ENCODE peak calls at places on chromosomes 2 and 18, in nine cellular contexts. S is A549, B is fibroblast of the aortic adventitia, Q is adrenal gland, X is Peyer's patch, O is HCT116, V is heart right ventricle, T is colonic mucosa, U is epithelial cell of esophagus. P is an unnamed sample.

GRCh38 chr2:175154670-175155082 is 13.3 kb downstream of the ATF2 start:
- DNase-seq in S (no peak), B (peak), Q (no peak), X (no peak), O (peak), V (no peak), T (no peak), U (peak), P (no peak)

GRCh38 chr18:79985172-79985571 is 3.2 kb downstream of the TXNL4A start:
- DNase-seq in S (no peak), B (no peak), Q (no peak), X (no peak), O (no peak), V (no peak), T (no peak), U (no peak), P (no peak)

GRCh38 chr2:58918138-58918537 is 677.0 kb upstream of the FANCL start:
- DNase-seq in S (no peak), B (peak), Q (no peak), X (no peak), O (no peak), V (no peak), T (no peak), U (no peak), P (no peak)

GRCh38 chr18:49899647-49900330 is 86.5 kb upstream of the ACAA2 start:
- DNase-seq in S (no peak), B (no peak), Q (no peak), X (no peak), O (no peak), V (no peak), T (no peak), U (no peak), P (no peak)

GRCh38 chr18:22847867-22848451 is 85.2 kb upstream of the RBBP8 start:
- DNase-seq in S (no peak), B (no peak), Q (no peak), X (no peak), O (no peak), V (no peak), T (no peak), U (no peak), P (no peak)

GRCh38 chr18:79530821-79531220 is 135.1 kb downstream of the NFATC1 start:
- DNase-seq in S (no peak), B (no peak), Q (no peak), X (peak), O (no peak), V (no peak), T (no peak), U (no peak), P (no peak)

GRCh38 chr2:102256281-102256680 is 55.1 kb upstream of the IL1RL1 start:
- DNase-seq in S (no peak), B (no peak), Q (no peak), X (no peak), O (no peak), V (no peak), T (no peak), U (no peak), P (no peak)

GRCh38 chr2:231104115-231104713 is 20.6 kb downstream of the HTR2B start:
- DNase-seq in S (peak), B (peak), Q (peak), X (peak), O (peak), V (peak), T (peak), U (peak), P (no peak)

GRCh38 chr18:22322251-22322691 is 95.4 kb downstream of the CTAGE1 start:
- DNase-seq in S (no peak), B (peak), Q (peak), X (no peak), O (no peak), V (no peak), T (no peak), U (no peak), P (no peak)

GRCh38 chr2:129849559-129850160 is 129.8 kb upstream of the RAB6C start:
- DNase-seq in S (peak), B (peak), Q (no peak), X (no peak), O (peak), V (no peak), T (no peak), U (peak), P (no peak)

GRCh38 chr18:26536664-26537063 is 11.7 kb downstream of the KCTD1 start:
- DNase-seq in S (no peak), B (no peak), Q (no peak), X (no peak), O (no peak), V (no peak), T (no peak), U (peak), P (no peak)

GRCh38 chr2:111667542-111668273 is 216.3 kb downstream of the ANAPC1 start:
- DNase-seq in S (no peak), B (peak), Q (peak), X (no peak), O (no peak), V (no peak), T (peak), U (peak), P (no peak)

GRCh38 chr2:7517122-7517487 is 599.9 kb downstream of the RNF144A start:
- DNase-seq in S (no peak), B (no peak), Q (no peak), X (peak), O (no peak), V (no peak), T (no peak), U (no peak), P (no peak)

GRCh38 chr2:160257015-160257741 is 57.1 kb upstream of the ITGB6 start:
- DNase-seq in S (no peak), B (peak), Q (no peak), X (no peak), O (no peak), V (no peak), T (peak), U (peak), P (no peak)

GRCh38 chr18:50285631-50286321 is 1.7 kb downstream of the CXXC1 start:
- DNase-seq in S (no peak), B (no peak), Q (no peak), X (no peak), O (no peak), V (no peak), T (no peak), U (no peak), P (no peak)

GRCh38 chr2:184611221-184612085 is 13.1 kb downstream of the ZNF804A start:
- DNase-seq in S (no peak), B (peak), Q (no peak), X (no peak), O (peak), V (no peak), T (no peak), U (peak), P (no peak)

GRCh38 chr2:169069341-169069740 is at the start of gene DHRS9:
- DNase-seq in S (peak), B (peak), Q (no peak), X (peak), O (peak), V (no peak), T (peak), U (peak), P (no peak)

GRCh38 chr2:185757356-185757755 is 18.8 kb downstream of the FSIP2 start:
- DNase-seq in S (no peak), B (peak), Q (no peak), X (no peak), O (no peak), V (no peak), T (no peak), U (peak), P (no peak)

GRCh38 chr18:78396756-78397155 is 582.9 kb upstream of the SALL3 start:
- DNase-seq in S (no peak), B (no peak), Q (no peak), X (no peak), O (no peak), V (no peak), T (peak), U (no peak), P (no peak)

GRCh38 chr2:31205186-31205585 is 12.1 kb downstream of the CAPN14 start:
- DNase-seq in S (no peak), B (no peak), Q (no peak), X (no peak), O (no peak), V (no peak), T (no peak), U (no peak), P (no peak)

GRCh38 chr2:71713581-71714580 is 260.5 kb downstream of the DYSF start:
- DNase-seq in S (no peak), B (peak), Q (no peak), X (no peak), O (no peak), V (no peak), T (no peak), U (no peak), P (no peak)

GRCh38 chr2:207744050-207744449 is 25.7 kb downstream of the FZD5 start:
- DNase-seq in S (no peak), B (no peak), Q (no peak), X (no peak), O (no peak), V (no peak), T (no peak), U (no peak), P (no peak)

GRCh38 chr2:102313950-102314349 is 2.6 kb downstream of the IL1RL1 start:
- DNase-seq in S (no peak), B (no peak), Q (no peak), X (no peak), O (no peak), V (no peak), T (no peak), U (peak), P (no peak)

GRCh38 chr2:182980115-182980514 is 58.1 kb downstream of the NCKAP1 start:
- DNase-seq in S (peak), B (peak), Q (no peak), X (no peak), O (peak), V (no peak), T (no peak), U (peak), P (no peak)

GRCh38 chr18:4282954-4283353 is 172.2 kb downstream of the DLGAP1 start:
- DNase-seq in S (no peak), B (no peak), Q (no peak), X (no peak), O (no peak), V (no peak), T (no peak), U (no peak), P (no peak)

GRCh38 chr2:17538022-17538843 is 2.3 kb upstream of the VSNL1 start:
- DNase-seq in S (no peak), B (peak), Q (peak), X (no peak), O (peak), V (no peak), T (peak), U (peak), P (no peak)

GRCh38 chr2:110979834-110980612 is 140.7 kb upstream of the BCL2L11 start:
- DNase-seq in S (no peak), B (no peak), Q (no peak), X (no peak), O (no peak), V (no peak), T (no peak), U (peak), P (no peak)

GRCh38 chr2:12929806-12930205 is 213.1 kb downstream of the TRIB2 start:
- DNase-seq in S (no peak), B (no peak), Q (no peak), X (no peak), O (no peak), V (no peak), T (no peak), U (no peak), P (no peak)

GRCh38 chr2:4662161-4662779 is 958.9 kb downstream of the DCDC2C start:
- DNase-seq in S (no peak), B (no peak), Q (no peak), X (no peak), O (no peak), V (no peak), T (no peak), U (no peak), P (no peak)

GRCh38 chr2:73263540-73264331 is 20.5 kb downstream of the FBXO41 start:
- DNase-seq in S (no peak), B (no peak), Q (no peak), X (no peak), O (no peak), V (no peak), T (no peak), U (no peak), P (no peak)

GRCh38 chr2:8554296-8554806 is 127.5 kb upstream of the ID2 start:
- DNase-seq in S (no peak), B (no peak), Q (peak), X (no peak), O (no peak), V (no peak), T (peak), U (no peak), P (peak)

GRCh38 chr2:237048595-237048994 is 37.1 kb upstream of the COPS8 start:
- DNase-seq in S (no peak), B (no peak), Q (no peak), X (no peak), O (no peak), V (no peak), T (no peak), U (no peak), P (no peak)

GRCh38 chr18:26502834-26503233 is 45.5 kb downstream of the KCTD1 start:
- DNase-seq in S (no peak), B (no peak), Q (no peak), X (no peak), O (no peak), V (no peak), T (no peak), U (peak), P (no peak)

GRCh38 chr2:17538844-17539554 is 1.5 kb upstream of the VSNL1 start:
- DNase-seq in S (no peak), B (peak), Q (peak), X (peak), O (peak), V (peak), T (peak), U (peak), P (peak)

GRCh38 chr2:12120281-12121150 is 374.1 kb downstream of the LPIN1 start:
- DNase-seq in S (no peak), B (peak), Q (no peak), X (no peak), O (no peak), V (no peak), T (no peak), U (peak), P (no peak)

GRCh38 chr2:28522479-28522878 is 26.6 kb downstream of the PLB1 start:
- DNase-seq in S (no peak), B (no peak), Q (no peak), X (no peak), O (no peak), V (no peak), T (no peak), U (no peak), P (no peak)

GRCh38 chr2:71690876-71691275 is 237.5 kb downstream of the DYSF start:
- DNase-seq in S (no peak), B (no peak), Q (no peak), X (no peak), O (no peak), V (no peak), T (no peak), U (no peak), P (no peak)

GRCh38 chr2:58140508-58141072 is 94.0 kb downstream of the VRK2 start:
- DNase-seq in S (no peak), B (peak), Q (no peak), X (no peak), O (no peak), V (no peak), T (no peak), U (no peak), P (no peak)

GRCh38 chr2:239602290-239603282 is 201.8 kb upstream of the HDAC4 start:
- DNase-seq in S (no peak), B (no peak), Q (peak), X (peak), O (no peak), V (no peak), T (peak), U (no peak), P (no peak)
- TF ChIP-seq CTCF in S (no peak), B (no peak), Q (no peak), X (no peak), O (no peak), V (no peak), T (no peak), U (no peak), P (no peak)

GRCh38 chr18:292271-292670 is 24.4 kb upstream of the THOC1 start:
- DNase-seq in S (no peak), B (peak), Q (no peak), X (no peak), O (no peak), V (no peak), T (no peak), U (no peak), P (no peak)
- TF ChIP-seq CTCF in S (no peak), B (peak), Q (no peak), X (no peak), O (peak), V (no peak), T (no peak), U (no peak), P (no peak)

DNA sequence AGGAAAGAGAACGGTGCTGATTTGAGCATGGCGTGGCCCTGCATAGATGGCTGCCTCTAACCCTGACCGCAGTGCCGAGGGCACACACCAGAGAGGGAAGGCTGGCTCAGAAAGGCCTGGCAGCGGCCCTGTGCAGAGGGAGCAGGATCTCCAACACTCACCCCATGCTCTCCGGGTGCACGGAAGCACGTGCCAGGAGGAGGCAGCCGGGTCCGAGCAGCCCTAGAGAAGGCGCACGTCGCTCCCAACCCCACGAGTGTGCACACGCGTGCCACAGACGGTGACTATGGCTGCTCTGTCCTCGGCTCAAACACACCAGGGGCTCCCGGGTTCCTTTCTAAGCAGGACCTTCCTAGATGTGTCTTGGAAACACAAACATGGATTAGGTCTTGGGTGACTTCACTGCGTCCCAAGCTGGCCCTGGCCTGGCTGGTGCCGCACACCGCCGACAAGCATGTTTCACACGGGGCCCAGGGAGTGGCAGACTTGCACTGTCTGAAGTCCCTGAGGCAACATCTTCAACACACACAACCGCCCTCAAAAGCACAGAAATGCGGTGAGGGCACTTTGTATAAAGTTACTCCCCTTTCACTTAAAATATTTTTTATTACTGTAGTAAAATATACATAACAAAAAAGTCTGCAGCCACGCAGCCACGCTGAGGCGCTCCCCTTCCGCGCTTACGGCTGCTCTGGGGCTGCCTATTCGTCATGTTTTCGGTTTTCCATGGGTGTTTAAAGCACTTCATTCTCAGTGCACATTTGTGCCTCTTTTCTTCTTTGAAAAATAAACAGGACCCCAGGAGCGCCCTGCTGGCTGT is 110.0 kb downstream of the ZNF516 start:
- DNase-seq in S (no peak), B (no peak), Q (peak), X (peak), O (no peak), V (no peak), T (no peak), U (no peak), P (no peak)
- TF ChIP-seq CTCF in S (no peak), B (no peak), Q (no peak), X (no peak), O (no peak), V (no peak), T (no peak), U (no peak), P (no peak)

GRCh38 chr2:64232266-64232665 is 88.0 kb upstream of the PELI1 start:
- DNase-seq in S (no peak), B (no peak), Q (no peak), X (no peak), O (no peak), V (no peak), T (no peak), U (no peak), P (no peak)
- TF ChIP-seq CTCF in S (no peak), B (no peak), Q (no peak), X (no peak), O (no peak), V (no peak), T (no peak), U (no peak), P (no peak)

GRCh38 chr2:10982931-10983701 is 71.4 kb downstream of the KCNF1 start:
- DNase-seq in S (no peak), B (no peak), Q (peak), X (peak), O (no peak), V (peak), T (peak), U (no peak), P (no peak)

GRCh38 chr2:10981461-10981860 is 69.7 kb downstream of the KCNF1 start:
- DNase-seq in S (no peak), B (no peak), Q (no peak), X (peak), O (no peak), V (no peak), T (no peak), U (no peak), P (no peak)

GRCh38 chr2:10981941-10982381 is 70.2 kb downstream of the KCNF1 start:
- DNase-seq in S (no peak), B (no peak), Q (no peak), X (peak), O (no peak), V (peak), T (no peak), U (no peak), P (no peak)

GRCh38 chr2:10980071-10980470 is 68.3 kb downstream of the KCNF1 start:
- DNase-seq in S (no peak), B (no peak), Q (no peak), X (peak), O (no peak), V (no peak), T (no peak), U (no peak), P (no peak)

DNA sequence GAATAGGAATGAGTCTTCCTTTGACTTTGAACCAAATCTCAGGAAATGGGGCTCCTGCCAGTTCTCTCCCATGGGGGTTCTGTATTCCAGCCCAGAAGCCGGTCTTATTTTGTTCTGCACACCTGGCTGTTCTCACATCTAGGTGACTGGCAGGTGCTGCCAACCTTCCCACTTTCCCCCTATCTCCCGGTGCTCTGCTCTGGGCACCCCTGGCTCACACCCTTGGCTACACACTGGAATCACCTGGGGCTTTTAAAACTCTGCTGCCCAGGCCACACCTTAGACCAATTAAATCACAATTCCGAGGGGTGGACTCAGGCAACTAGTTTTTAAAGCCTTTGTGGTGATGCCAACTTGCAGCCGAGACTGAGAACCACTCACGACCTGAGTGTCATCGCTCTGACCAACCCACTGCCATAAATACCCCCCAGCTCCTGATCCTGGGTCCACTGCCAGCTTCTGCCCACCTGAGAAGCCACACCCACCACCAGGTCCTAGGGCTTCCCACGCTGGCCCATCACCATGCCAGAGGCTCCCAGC is 69.2 kb downstream of the KCNF1 start:
- DNase-seq in S (no peak), B (no peak), Q (no peak), X (peak), O (no peak), V (no peak), T (no peak), U (no peak), P (no peak)
- TF ChIP-seq CTCF in S (no peak), B (no peak), Q (no peak), X (no peak), O (no peak), V (no peak), T (no peak), U (no peak), P (no peak)

GRCh38 chr2:75605770-75606535 is 40.6 kb upstream of the MRPL19 start:
- DNase-seq in S (peak), B (peak), Q (no peak), X (peak), O (no peak), V (no peak), T (no peak), U (peak), P (no peak)
- TF ChIP-seq CTCF in S (no peak), B (peak), Q (no peak), X (no peak), O (no peak), V (no peak), T (no peak), U (peak), P (no peak)

DNA sequence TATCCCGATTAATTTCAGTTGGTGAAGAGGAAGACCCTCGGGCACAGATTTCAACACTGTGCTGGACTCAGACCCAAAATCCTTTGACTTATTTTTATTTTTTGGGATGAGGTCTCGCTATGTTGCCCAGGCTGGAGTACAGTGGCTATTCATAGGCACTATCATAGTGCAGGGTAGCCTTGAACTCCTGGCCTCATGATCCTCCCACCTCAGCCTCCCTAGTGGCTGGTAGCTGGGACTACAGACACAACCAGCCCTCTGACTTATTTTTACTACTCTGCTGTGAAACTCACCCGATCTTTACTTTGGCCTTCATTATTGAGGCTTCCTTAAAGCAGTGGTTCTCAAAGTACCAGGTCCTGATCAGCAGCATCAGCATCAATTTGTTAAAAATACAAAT is 18.2 kb upstream of the ADAM17 start:
- DNase-seq in S (no peak), B (no peak), Q (no peak), X (no peak), O (no peak), V (no peak), T (no peak), U (no peak), P (no peak)
- TF ChIP-seq CTCF in S (no peak), B (no peak), Q (no peak), X (no peak), O (peak), V (no peak), T (no peak), U (no peak), P (no peak)